ENCODE peak calls at places on chromosomes 3 and 15, in five cellular contexts. I is LNCaP clone FGC; R is HCEC 1CT; F is cardiac muscle cell; T is activated CD4-positive, alpha-beta T cell treated with anti-CD3 and anti-CD28 coated beads for 4 hours. H is an unnamed sample.

GRCh38 chr3:53630547-53630946 is 136.1 kb downstream of the CACNA1D start:
- DNase-seq in I (peak), R (no peak), F (no peak), T (no peak), H (no peak)

GRCh38 chr3:79329154-79329553 is 438.6 kb downstream of the ROBO1 start:
- DNase-seq in I (no peak), R (no peak), F (no peak), T (no peak), H (no peak)

GRCh38 chr3:133121471-133121870 is 83.3 kb downstream of the TMEM108 start:
- DNase-seq in I (no peak), R (no peak), F (no peak), T (no peak), H (no peak)

GRCh38 chr3:47225310-47225906 is 57.2 kb downstream of the KIF9 start:
- DNase-seq in I (no peak), R (peak), F (peak), T (no peak), H (no peak)

GRCh38 chr15:33735637-33736247 is 232.6 kb upstream of the CHRM5 start:
- DNase-seq in I (no peak), R (peak), F (peak), T (no peak), H (no peak)

GRCh38 chr15:88476635-88477038 is 9.1 kb downstream of the MRPS11 start:
- DNase-seq in I (peak), R (peak), F (peak), T (peak), H (no peak)

GRCh38 chr3:64445318-64446300 is 220.3 kb upstream of the PRICKLE2 start:
- DNase-seq in I (no peak), R (no peak), F (peak), T (no peak), H (no peak)

GRCh38 chr15:76753131-76753530 is 152.0 kb downstream of the SCAPER start:
- DNase-seq in I (no peak), R (no peak), F (no peak), T (no peak), H (no peak)

GRCh38 chr3:175346573-175347356 is 487.6 kb downstream of the NAALADL2 start:
- DNase-seq in I (peak), R (peak), F (peak), T (no peak), H (no peak)

GRCh38 chr15:27127834-27128570 is 157.0 kb downstream of the GABRG3 start:
- DNase-seq in I (no peak), R (no peak), F (no peak), T (no peak), H (no peak)

GRCh38 chr3:100216713-100217112 is 44.1 kb upstream of the TBC1D23 start:
- DNase-seq in I (no peak), R (peak), F (no peak), T (no peak), H (no peak)

GRCh38 chr3:125194061-125194848 is 18.3 kb downstream of the SLC12A8 start:
- DNase-seq in I (no peak), R (no peak), F (no peak), T (no peak), H (no peak)

GRCh38 chr3:61169621-61170251 is 81.5 kb downstream of the FHIT start:
- DNase-seq in I (no peak), R (no peak), F (no peak), T (no peak), H (no peak)

GRCh38 chr3:136232413-136232812 is 17.7 kb upstream of the PCCB start:
- DNase-seq in I (peak), R (no peak), F (no peak), T (no peak), H (no peak)

GRCh38 chr3:124886168-124887051 is 755 bp downstream of the ITGB5 start:
- DNase-seq in I (no peak), R (peak), F (peak), T (peak), H (peak)

GRCh38 chr3:151305081-151305777 is 11.4 kb downstream of the GPR87 start:
- DNase-seq in I (peak), R (peak), F (peak), T (no peak), H (no peak)

GRCh38 chr15:98085003-98085639 is 124.6 kb downstream of the ARRDC4 start:
- DNase-seq in I (peak), R (peak), F (peak), T (peak), H (no peak)

GRCh38 chr15:63050737-63051700 is 8.5 kb downstream of the TPM1 start:
- DNase-seq in I (peak), R (peak), F (peak), T (no peak), H (no peak)

GRCh38 chr3:170641510-170642236 is 55.8 kb upstream of the SLC7A14 start:
- DNase-seq in I (no peak), R (no peak), F (no peak), T (no peak), H (no peak)

GRCh38 chr3:141876381-141876890 is at the start of gene ATP1B3:
- DNase-seq in I (no peak), R (peak), F (peak), T (peak), H (peak)

H was measured in activated T-cell treated with anti-CD3 and anti-CD28 coated beads, Interleukin-2, amount 50 U/mL, for 4 hours.